ENCODE peak calls at places on chromosome 20, in six cellular contexts. R, M, N, S, P and Q are unnamed samples.
A peak's percentile ranks its signal among the peaks of the same experiment; 100 is the strongest.

GRCh38 chr20:59469266-59470252 is 134.8 kb upstream of the PHACTR3 start:
- DNase-seq in R (no peak), M (no peak), P (no peak), S (no peak), N (no peak), Q (no peak)

GRCh38 chr20:17616480-17617211 is 46.8 kb downstream of the DSTN start:
- DNase-seq in M (no peak), P (no peak), R (no peak), N (peak; percentile 24), S (peak; percentile 46), Q (peak; percentile 18)

GRCh38 chr20:50165687-50166554 is 12.4 kb upstream of the PEDS1 start:
- DNase-seq in S (peak; percentile 98), R (peak; percentile 92), N (peak; percentile 95), P (peak; percentile 100), M (peak; percentile 98), Q (peak; percentile 98)

GRCh38 chr20:41049451-41049850 is 20.8 kb downstream of the TOP1 start:
- DNase-seq in R (no peak), M (no peak), S (no peak), P (no peak), N (no peak), Q (no peak)

GRCh38 chr20:12383770-12384304 is 466.1 kb downstream of the BTBD3 start:
- DNase-seq in P (no peak), R (no peak), N (no peak), M (no peak), S (no peak), Q (no peak)

GRCh38 chr20:58039569-58040092 is 188.8 kb downstream of the ANKRD60 start:
- DNase-seq in P (no peak), N (no peak), R (no peak), S (no peak), M (no peak), Q (no peak)

GRCh38 chr20:8309638-8310037 is 177.6 kb downstream of the PLCB1 start:
- DNase-seq in S (no peak), R (no peak), M (no peak), N (no peak), P (peak; percentile 31), Q (no peak)

GRCh38 chr20:53778041-53778516 is 184.4 kb upstream of the ZNF217 start:
- DNase-seq in N (peak; percentile 85), R (no peak), S (no peak), M (no peak), P (no peak), Q (no peak)

GRCh38 chr20:36956674-36957073 is 5.2 kb upstream of the SAMHD1 start:
- DNase-seq in N (no peak), P (no peak), S (no peak), R (no peak), M (no peak), Q (no peak)

GRCh38 chr20:37513764-37514359 is 7.2 kb upstream of the NNAT start:
- DNase-seq in S (no peak), N (no peak), P (no peak), R (no peak), M (no peak), Q (no peak)

GRCh38 chr20:48162621-48163020 is 377.3 kb upstream of the SULF2 start:
- DNase-seq in N (no peak), S (no peak), R (no peak), P (no peak), M (no peak), Q (no peak)

GRCh38 chr20:1872456-1873183 is 22.6 kb upstream of the SIRPA start:
- DNase-seq in N (no peak), S (no peak), M (no peak), R (peak; percentile 41), P (no peak), Q (no peak)

GRCh38 chr20:32263398-32263954 is 14.0 kb upstream of the KIF3B start:
- DNase-seq in N (no peak), R (no peak), P (no peak), S (no peak), M (no peak), Q (no peak)

GRCh38 chr20:48732081-48732829 is 95.5 kb downstream of the PREX1 start:
- DNase-seq in P (no peak), M (no peak), S (no peak), N (no peak), R (no peak), Q (no peak)

GRCh38 chr20:63968928-63969760 is 586 bp downstream of the ZNF512B start:
- DNase-seq in N (peak; percentile 27), P (no peak), M (peak; percentile 51), S (peak; percentile 61), R (no peak), Q (no peak)

GRCh38 chr20:10558635-10559187 is 115.1 kb downstream of the JAG1 start:
- DNase-seq in R (peak; percentile 55), M (no peak), N (no peak), S (no peak), P (peak; percentile 100), Q (no peak)

GRCh38 chr20:558117-558516 is 14.5 kb upstream of the CSNK2A1 start:
- DNase-seq in P (no peak), M (no peak), R (no peak), N (no peak), S (no peak), Q (no peak)

GRCh38 chr20:10408427-10408826 is 25.6 kb downstream of the MKKS start:
- DNase-seq in N (no peak), S (no peak), P (no peak), M (no peak), R (no peak), Q (no peak)

GRCh38 chr20:11919046-11919445 is 1.4 kb downstream of the BTBD3 start:
- DNase-seq in S (no peak), M (peak; percentile 45), P (no peak), N (peak; percentile 70), R (no peak), Q (no peak)

GRCh38 chr20:51807864-51808263 is 5.5 kb upstream of the SALL4 start:
- DNase-seq in S (no peak), N (no peak), M (no peak), R (no peak), P (peak; percentile 20), Q (no peak)

GRCh38 chr20:1345030-1345755 is 16.3 kb upstream of the SDCBP2 start:
- DNase-seq in M (no peak), P (no peak), R (no peak), N (no peak), S (no peak), Q (peak; percentile 12)

GRCh38 chr20:58461899-58462298 is 53.3 kb downstream of the APCDD1L start:
- DNase-seq in M (no peak), R (no peak), N (no peak), P (no peak), S (no peak), Q (no peak)

GRCh38 chr20:39800548-39800947 is 838.4 kb downstream of the DHX35 start:
- DNase-seq in P (peak; percentile 77), N (no peak), R (no peak), S (peak; percentile 50), M (peak; percentile 62), Q (no peak)

GRCh38 chr20:61706562-61706961 is 359.1 kb downstream of the TAF4 start:
- DNase-seq in R (no peak), S (no peak), P (no peak), M (no peak), N (no peak), Q (no peak)

GRCh38 chr20:3068986-3069900 is 2.2 kb upstream of the OXT start:
- DNase-seq in P (peak; percentile 39), N (peak; percentile 38), R (peak; percentile 42), M (no peak), S (no peak), Q (no peak)

GRCh38 chr20:37994512-37994911 is 38.7 kb downstream of the TTI1 start:
- DNase-seq in M (no peak), R (no peak), P (peak; percentile 52), S (no peak), N (no peak), Q (no peak)

GRCh38 chr20:57991211-57991841 is 237.1 kb downstream of the ANKRD60 start:
- DNase-seq in P (peak; percentile 93), S (no peak), M (no peak), N (no peak), R (peak; percentile 35), Q (peak; percentile 52)

GRCh38 chr20:57747889-57748456 is 38.2 kb upstream of the PMEPA1 start:
- DNase-seq in R (no peak), P (peak; percentile 11), N (no peak), S (peak; percentile 66), M (no peak), Q (no peak)

GRCh38 chr20:39890697-39891096 is 798.3 kb downstream of the MAFB start:
- DNase-seq in S (no peak), N (no peak), M (no peak), R (no peak), P (no peak), Q (no peak)

GRCh38 chr20:5195655-5196054 is 68.8 kb downstream of the CDS2 start:
- DNase-seq in R (no peak), S (no peak), P (peak; percentile 55), M (no peak), N (no peak), Q (no peak)

GRCh38 chr20:46557231-46557956 is 6.9 kb upstream of the OCSTAMP start:
- DNase-seq in N (no peak), P (peak; percentile 61), R (no peak), S (no peak), M (no peak), Q (no peak)

GRCh38 chr20:57033994-57034393 is 232.4 kb downstream of the BMP7 start:
- DNase-seq in R (no peak), S (no peak), N (no peak), P (peak; percentile 32), M (no peak), Q (no peak)